ENCODE peak calls at places on chromosomes 13 and 19, in six cellular contexts. W is cardiac fibroblast; X is Calu3; T is GM23248; M is naive thymus-derived CD8-positive, alpha-beta T cell; P is NCI-H2029 treated with DMSO at 0.1 percent for 48 hours. Z is an unnamed sample.
A peak's percentile ranks its signal among the peaks of the same experiment; 100 is the strongest.

GRCh38 chr13:113033498-113033897 is 64.5 kb downstream of the MCF2L start:
- DNase-seq in W (no peak), X (no peak), T (peak; percentile 18), M (no peak), P (no peak), Z (no peak)

GRCh38 chr13:109481046-109481445 is 305.3 kb downstream of the IRS2 start:
- DNase-seq in W (peak; percentile 35), X (no peak), T (peak; percentile 25), M (no peak), P (no peak), Z (no peak)

GRCh38 chr19:39236527-39236926 is 8.3 kb downstream of the IFNL3 start:
- DNase-seq in W (no peak), X (no peak), T (no peak), M (peak; percentile 41), P (no peak), Z (peak; percentile 7)

GRCh38 chr13:99432637-99433542 is 68.4 kb upstream of the TM9SF2 start:
- DNase-seq in W (peak; percentile 58), X (no peak), T (peak; percentile 92), M (peak; percentile 71), P (no peak), Z (peak; percentile 98)

GRCh38 chr19:12801466-12802266 is at the start of the genes PRDX2 and THSD8:
- DNase-seq in W (peak; percentile 85), X (peak; percentile 71), T (peak; percentile 86), M (peak; percentile 72), P (peak; percentile 63), Z (peak; percentile 77)

GRCh38 chr13:98848736-98849135 is 96.3 kb upstream of the SLC15A1 start:
- DNase-seq in W (no peak), X (no peak), T (peak; percentile 37), M (no peak), P (no peak), Z (no peak)

GRCh38 chr19:3369337-3370213 is 3.2 kb downstream of the NFIC start:
- DNase-seq in W (no peak), X (no peak), T (peak; percentile 89), M (no peak), P (no peak), Z (no peak)

GRCh38 chr19:53034948-53035675 is 9.4 kb upstream of the ERVV-2 start:
- DNase-seq in W (no peak), X (no peak), T (peak; percentile 49), M (no peak), P (no peak), Z (no peak)

GRCh38 chr19:33661336-33661735 is 39.6 kb downstream of the CHST8 start:
- DNase-seq in W (no peak), X (no peak), T (no peak), M (no peak), P (no peak), Z (no peak)

GRCh38 chr19:46155237-46155636 is 7.2 kb downstream of the IGFL2 start:
- DNase-seq in W (no peak), X (no peak), T (no peak), M (no peak), P (no peak), Z (no peak)

GRCh38 chr19:35856546-35857149 is at the start of gene KIRREL2:
- DNase-seq in W (no peak), X (peak; percentile 36), T (no peak), M (peak; percentile 36), P (no peak), Z (peak; percentile 26)

GRCh38 chr19:49642488-49643035 is 553 bp downstream of the SCAF1 start:
- DNase-seq in W (no peak), X (no peak), T (no peak), M (no peak), P (no peak), Z (no peak)

GRCh38 chr13:54368387-54368786 is 1339.8 kb downstream of the OLFM4 start:
- DNase-seq in W (no peak), X (no peak), T (no peak), M (no peak), P (no peak), Z (no peak)

GRCh38 chr13:113542751-113543424 is 41.7 kb upstream of the TFDP1 start:
- DNase-seq in W (no peak), X (no peak), T (no peak), M (no peak), P (no peak), Z (no peak)

GRCh38 chr13:91133941-91134772 is 213.3 kb upstream of the MIR17HG start:
- DNase-seq in W (peak; percentile 76), X (peak; percentile 37), T (peak; percentile 70), M (peak; percentile 35), P (no peak), Z (peak; percentile 24)

GRCh38 chr13:65907656-65908441 is 1322.3 kb downstream of the PCDH9 start:
- DNase-seq in W (no peak), X (no peak), T (no peak), M (no peak), P (no peak), Z (no peak)

GRCh38 chr13:87779451-87779850 is 108.3 kb downstream of the SLITRK5 start:
- DNase-seq in W (no peak), X (no peak), T (no peak), M (no peak), P (no peak), Z (no peak)

GRCh38 chr19:48006762-48007161 is 12.3 kb downstream of the ELSPBP1 start:
- DNase-seq in W (no peak), X (peak; percentile 14), T (peak; percentile 4), M (no peak), P (no peak), Z (no peak)